ENCODE peak calls at places on chromosomes 5 and 9, in nine cellular contexts. One of them, this sample, is unnamed.

GRCh38 chr9:21465859-21466518 is 16.1 kb downstream of the IFNE start:
- DNase-seq in mammary epithelial cell: peak; percentile 36
- DNase-seq in neural crest cell: peak; percentile 11
- DNase-seq in heart left ventricle: no peak
- DNase-seq in activated CD8-positive, alpha-beta T cell treated with anti-CD3 and anti-CD28 coated beads for 36 hours: no peak
- DNase-seq in kidney: no peak
- DNase-seq in HCT116: peak; percentile 61
- DNase-seq in sigmoid colon: no peak
- DNase-seq in kidney epithelial cell: no peak
- DNase-seq in this sample: no peak

GRCh38 chr5:54646285-54647101 is 128.9 kb downstream of the SNX18 start:
- DNase-seq in mammary epithelial cell: peak; percentile 59
- DNase-seq in neural crest cell: no peak
- DNase-seq in heart left ventricle: peak; percentile 78
- DNase-seq in activated CD8-positive, alpha-beta T cell treated with anti-CD3 and anti-CD28 coated beads for 36 hours: peak; percentile 91
- DNase-seq in kidney: peak; percentile 93
- DNase-seq in HCT116: no peak
- DNase-seq in sigmoid colon: peak; percentile 92
- DNase-seq in kidney epithelial cell: peak; percentile 29
- DNase-seq in this sample: no peak

GRCh38 chr5:176608937-176609723 is 826 bp downstream of the GPRIN1 start:
- DNase-seq in mammary epithelial cell: no peak
- DNase-seq in neural crest cell: peak; percentile 45
- DNase-seq in heart left ventricle: no peak
- DNase-seq in activated CD8-positive, alpha-beta T cell treated with anti-CD3 and anti-CD28 coated beads for 36 hours: no peak
- DNase-seq in kidney: peak; percentile 52
- DNase-seq in HCT116: no peak
- DNase-seq in sigmoid colon: no peak
- DNase-seq in kidney epithelial cell: no peak
- DNase-seq in this sample: no peak

GRCh38 chr9:131971482-131972074 is 108.1 kb downstream of the MED27 start:
- DNase-seq in mammary epithelial cell: no peak
- DNase-seq in neural crest cell: no peak
- DNase-seq in heart left ventricle: no peak
- DNase-seq in activated CD8-positive, alpha-beta T cell treated with anti-CD3 and anti-CD28 coated beads for 36 hours: no peak
- DNase-seq in kidney: no peak
- DNase-seq in HCT116: no peak
- DNase-seq in sigmoid colon: no peak
- DNase-seq in kidney epithelial cell: no peak
- DNase-seq in this sample: no peak

GRCh38 chr9:108724669-108725068 is 131.1 kb downstream of the ACTL7B start:
- DNase-seq in mammary epithelial cell: no peak
- DNase-seq in neural crest cell: no peak
- DNase-seq in heart left ventricle: no peak
- DNase-seq in activated CD8-positive, alpha-beta T cell treated with anti-CD3 and anti-CD28 coated beads for 36 hours: no peak
- DNase-seq in kidney: no peak
- DNase-seq in HCT116: no peak
- DNase-seq in sigmoid colon: no peak
- DNase-seq in kidney epithelial cell: no peak
- DNase-seq in this sample: no peak

GRCh38 chr5:142184939-142185526 is 76.5 kb downstream of the NDFIP1 start:
- DNase-seq in mammary epithelial cell: no peak
- DNase-seq in neural crest cell: no peak
- DNase-seq in heart left ventricle: no peak
- DNase-seq in activated CD8-positive, alpha-beta T cell treated with anti-CD3 and anti-CD28 coated beads for 36 hours: no peak
- DNase-seq in kidney: no peak
- DNase-seq in HCT116: no peak
- DNase-seq in sigmoid colon: no peak
- DNase-seq in kidney epithelial cell: no peak
- DNase-seq in this sample: no peak

GRCh38 chr9:113929634-113930092 is 53.6 kb downstream of the ZNF618 start:
- DNase-seq in mammary epithelial cell: peak; percentile 44
- DNase-seq in neural crest cell: no peak
- DNase-seq in heart left ventricle: no peak
- DNase-seq in activated CD8-positive, alpha-beta T cell treated with anti-CD3 and anti-CD28 coated beads for 36 hours: no peak
- DNase-seq in kidney: no peak
- DNase-seq in HCT116: no peak
- DNase-seq in sigmoid colon: no peak
- DNase-seq in kidney epithelial cell: no peak
- DNase-seq in this sample: no peak

GRCh38 chr9:112179816-112180215 is 4.7 kb upstream of the SUSD1 start:
- DNase-seq in mammary epithelial cell: no peak
- DNase-seq in neural crest cell: no peak
- DNase-seq in heart left ventricle: no peak
- DNase-seq in activated CD8-positive, alpha-beta T cell treated with anti-CD3 and anti-CD28 coated beads for 36 hours: no peak
- DNase-seq in kidney: no peak
- DNase-seq in HCT116: no peak
- DNase-seq in sigmoid colon: no peak
- DNase-seq in kidney epithelial cell: no peak
- DNase-seq in this sample: no peak

GRCh38 chr9:137228515-137228967 is 1.2 kb downstream of the RNF224 start:
- DNase-seq in mammary epithelial cell: no peak
- DNase-seq in neural crest cell: no peak
- DNase-seq in heart left ventricle: no peak
- DNase-seq in activated CD8-positive, alpha-beta T cell treated with anti-CD3 and anti-CD28 coated beads for 36 hours: no peak
- DNase-seq in kidney: no peak
- DNase-seq in HCT116: no peak
- DNase-seq in sigmoid colon: no peak
- DNase-seq in kidney epithelial cell: no peak
- DNase-seq in this sample: no peak

GRCh38 chr9:70133253-70134208 is 89.9 kb downstream of the MAMDC2 start:
- DNase-seq in mammary epithelial cell: no peak
- DNase-seq in neural crest cell: no peak
- DNase-seq in heart left ventricle: no peak
- DNase-seq in activated CD8-positive, alpha-beta T cell treated with anti-CD3 and anti-CD28 coated beads for 36 hours: no peak
- DNase-seq in kidney: no peak
- DNase-seq in HCT116: no peak
- DNase-seq in sigmoid colon: no peak
- DNase-seq in kidney epithelial cell: no peak
- DNase-seq in this sample: no peak

GRCh38 chr5:93599427-93600146 is 16.6 kb downstream of the NR2F1 start:
- DNase-seq in mammary epithelial cell: no peak
- DNase-seq in neural crest cell: peak; percentile 46
- DNase-seq in heart left ventricle: no peak
- DNase-seq in activated CD8-positive, alpha-beta T cell treated with anti-CD3 and anti-CD28 coated beads for 36 hours: no peak
- DNase-seq in kidney: no peak
- DNase-seq in HCT116: no peak
- DNase-seq in sigmoid colon: no peak
- DNase-seq in kidney epithelial cell: no peak
- DNase-seq in this sample: peak; percentile 76
- TF ChIP-seq CTCF in mammary epithelial cell: no peak
- TF ChIP-seq CTCF in neural crest cell: no peak
- TF ChIP-seq CTCF in heart left ventricle: no peak
- TF ChIP-seq CTCF in activated CD8-positive, alpha-beta T cell treated with anti-CD3 and anti-CD28 coated beads for 36 hours: no peak
- TF ChIP-seq CTCF in kidney: no peak
- TF ChIP-seq CTCF in HCT116: no peak
- TF ChIP-seq CTCF in sigmoid colon: no peak
- TF ChIP-seq CTCF in kidney epithelial cell: no peak
- TF ChIP-seq CTCF in this sample: no peak

DNA sequence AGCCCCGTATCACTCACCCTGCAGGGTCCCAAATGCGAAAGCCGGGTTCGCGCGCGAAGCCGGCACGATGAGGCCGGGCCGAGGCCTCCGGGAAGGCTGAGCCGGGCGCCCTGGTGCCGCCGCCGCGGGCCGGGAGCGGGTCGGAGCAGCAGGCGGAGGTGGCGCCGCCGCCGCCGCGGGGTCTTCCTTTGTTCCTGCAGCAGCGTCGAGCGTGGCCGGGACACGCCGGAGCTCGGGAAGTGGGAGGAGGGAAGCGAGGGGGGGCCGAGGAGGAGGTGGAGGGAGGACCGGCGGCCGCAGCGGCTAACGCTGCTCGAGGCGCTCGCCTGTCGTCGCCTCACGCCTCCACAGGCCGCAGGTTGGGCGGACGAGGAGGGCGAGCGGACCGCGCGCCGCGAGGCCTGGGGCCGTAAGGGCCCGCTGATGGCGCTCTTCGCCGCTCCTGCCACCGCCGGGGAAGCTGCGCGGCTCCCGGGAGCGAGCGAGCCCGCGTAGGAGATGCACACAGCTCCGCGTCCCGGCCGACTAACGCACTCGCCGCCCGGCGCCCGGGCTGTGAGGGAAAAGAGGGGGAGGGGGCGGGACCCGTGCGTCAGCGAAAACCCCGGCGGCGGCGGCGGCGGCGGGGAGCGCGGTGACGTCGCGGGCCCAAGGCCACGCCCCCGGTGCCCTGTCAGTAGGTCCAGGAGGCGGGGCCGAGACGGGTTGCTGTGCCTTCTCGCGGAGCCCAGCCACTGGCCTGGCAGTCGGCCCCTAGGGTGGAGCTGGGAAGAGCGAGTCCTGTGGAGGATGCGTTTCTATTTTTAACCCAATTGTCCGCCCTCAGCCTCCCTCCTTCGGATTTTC is at the start of gene ZFAND5:
- DNase-seq in mammary epithelial cell: peak; percentile 96
- DNase-seq in neural crest cell: peak; percentile 91
- DNase-seq in heart left ventricle: peak; percentile 99
- DNase-seq in activated CD8-positive, alpha-beta T cell treated with anti-CD3 and anti-CD28 coated beads for 36 hours: peak; percentile 97
- DNase-seq in kidney: peak; percentile 100
- DNase-seq in HCT116: peak; percentile 90
- DNase-seq in sigmoid colon: peak; percentile 100
- DNase-seq in kidney epithelial cell: peak; percentile 88
- DNase-seq in this sample: peak; percentile 100
- TF ChIP-seq CTCF in mammary epithelial cell: no peak
- TF ChIP-seq CTCF in neural crest cell: no peak
- TF ChIP-seq CTCF in heart left ventricle: no peak
- TF ChIP-seq CTCF in activated CD8-positive, alpha-beta T cell treated with anti-CD3 and anti-CD28 coated beads for 36 hours: no peak
- TF ChIP-seq CTCF in kidney: peak; percentile 18
- TF ChIP-seq CTCF in HCT116: no peak
- TF ChIP-seq CTCF in sigmoid colon: no peak
- TF ChIP-seq CTCF in kidney epithelial cell: no peak
- TF ChIP-seq CTCF in this sample: peak; percentile 42

GRCh38 chr5:140243855-140244254 is 59.0 kb downstream of the PFDN1 start:
- DNase-seq in mammary epithelial cell: no peak
- DNase-seq in neural crest cell: no peak
- DNase-seq in heart left ventricle: no peak
- DNase-seq in activated CD8-positive, alpha-beta T cell treated with anti-CD3 and anti-CD28 coated beads for 36 hours: no peak
- DNase-seq in kidney: no peak
- DNase-seq in HCT116: no peak
- DNase-seq in sigmoid colon: peak; percentile 70
- DNase-seq in kidney epithelial cell: no peak
- DNase-seq in this sample: no peak

GRCh38 chr5:140245926-140246325 is 57.0 kb downstream of the PFDN1 start:
- DNase-seq in mammary epithelial cell: no peak
- DNase-seq in neural crest cell: no peak
- DNase-seq in heart left ventricle: no peak
- DNase-seq in activated CD8-positive, alpha-beta T cell treated with anti-CD3 and anti-CD28 coated beads for 36 hours: no peak
- DNase-seq in kidney: no peak
- DNase-seq in HCT116: no peak
- DNase-seq in sigmoid colon: no peak
- DNase-seq in kidney epithelial cell: no peak
- DNase-seq in this sample: no peak

GRCh38 chr5:140245354-140245753 is 57.5 kb downstream of the PFDN1 start:
- DNase-seq in mammary epithelial cell: no peak
- DNase-seq in neural crest cell: no peak
- DNase-seq in heart left ventricle: no peak
- DNase-seq in activated CD8-positive, alpha-beta T cell treated with anti-CD3 and anti-CD28 coated beads for 36 hours: no peak
- DNase-seq in kidney: no peak
- DNase-seq in HCT116: no peak
- DNase-seq in sigmoid colon: peak; percentile 73
- DNase-seq in kidney epithelial cell: no peak
- DNase-seq in this sample: no peak

GRCh38 chr5:140244525-140245025 is 58.3 kb downstream of the PFDN1 start:
- DNase-seq in mammary epithelial cell: peak; percentile 73
- DNase-seq in neural crest cell: peak; percentile 90
- DNase-seq in heart left ventricle: peak; percentile 91
- DNase-seq in activated CD8-positive, alpha-beta T cell treated with anti-CD3 and anti-CD28 coated beads for 36 hours: peak; percentile 91
- DNase-seq in kidney: peak; percentile 96
- DNase-seq in HCT116: no peak
- DNase-seq in sigmoid colon: peak; percentile 96
- DNase-seq in kidney epithelial cell: peak; percentile 70
- DNase-seq in this sample: peak; percentile 96

DNA sequence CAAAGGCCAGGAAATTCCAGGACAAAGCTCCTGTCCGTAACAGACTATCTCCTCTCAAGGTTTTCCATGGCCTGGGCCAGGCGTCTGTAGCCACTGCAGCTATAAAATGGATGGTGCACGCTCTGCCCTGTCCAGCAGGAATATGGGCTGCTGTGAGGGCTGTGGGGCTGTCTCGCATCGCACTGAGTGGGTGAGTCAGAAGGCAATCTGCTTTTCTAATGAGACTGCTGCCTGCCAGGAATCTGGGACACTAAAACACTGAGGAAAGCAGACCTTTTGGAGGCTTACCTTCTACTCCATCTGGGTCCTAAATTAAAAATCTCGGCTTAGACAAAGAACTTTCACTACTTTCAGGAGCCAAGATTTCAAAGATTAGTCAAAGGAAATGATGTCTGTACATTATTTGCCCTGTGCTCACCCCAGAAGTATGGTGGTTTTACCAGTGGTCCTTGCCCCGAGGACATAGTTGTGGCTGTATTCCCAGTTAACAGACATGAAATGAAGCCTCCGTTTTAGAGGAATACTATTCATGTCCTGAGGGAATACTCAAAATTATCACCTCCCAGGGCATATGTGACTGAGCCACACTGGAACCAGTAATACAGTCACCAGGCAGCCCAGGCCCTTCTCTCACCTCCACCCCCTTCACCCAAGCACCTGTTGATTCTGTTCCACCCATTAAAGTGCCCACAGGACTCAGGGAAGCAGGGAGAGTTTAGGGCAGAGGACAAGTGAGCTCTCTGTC is 56.4 kb downstream of the PFDN1 start:
- DNase-seq in mammary epithelial cell: peak; percentile 36
- DNase-seq in neural crest cell: no peak
- DNase-seq in heart left ventricle: peak; percentile 62
- DNase-seq in activated CD8-positive, alpha-beta T cell treated with anti-CD3 and anti-CD28 coated beads for 36 hours: no peak
- DNase-seq in kidney: peak; percentile 81
- DNase-seq in HCT116: no peak
- DNase-seq in sigmoid colon: peak; percentile 89
- DNase-seq in kidney epithelial cell: no peak
- DNase-seq in this sample: no peak
- TF ChIP-seq CTCF in mammary epithelial cell: no peak
- TF ChIP-seq CTCF in neural crest cell: no peak
- TF ChIP-seq CTCF in heart left ventricle: no peak
- TF ChIP-seq CTCF in activated CD8-positive, alpha-beta T cell treated with anti-CD3 and anti-CD28 coated beads for 36 hours: no peak
- TF ChIP-seq CTCF in kidney: no peak
- TF ChIP-seq CTCF in HCT116: no peak
- TF ChIP-seq CTCF in sigmoid colon: no peak
- TF ChIP-seq CTCF in kidney epithelial cell: no peak
- TF ChIP-seq CTCF in this sample: no peak

DNA sequence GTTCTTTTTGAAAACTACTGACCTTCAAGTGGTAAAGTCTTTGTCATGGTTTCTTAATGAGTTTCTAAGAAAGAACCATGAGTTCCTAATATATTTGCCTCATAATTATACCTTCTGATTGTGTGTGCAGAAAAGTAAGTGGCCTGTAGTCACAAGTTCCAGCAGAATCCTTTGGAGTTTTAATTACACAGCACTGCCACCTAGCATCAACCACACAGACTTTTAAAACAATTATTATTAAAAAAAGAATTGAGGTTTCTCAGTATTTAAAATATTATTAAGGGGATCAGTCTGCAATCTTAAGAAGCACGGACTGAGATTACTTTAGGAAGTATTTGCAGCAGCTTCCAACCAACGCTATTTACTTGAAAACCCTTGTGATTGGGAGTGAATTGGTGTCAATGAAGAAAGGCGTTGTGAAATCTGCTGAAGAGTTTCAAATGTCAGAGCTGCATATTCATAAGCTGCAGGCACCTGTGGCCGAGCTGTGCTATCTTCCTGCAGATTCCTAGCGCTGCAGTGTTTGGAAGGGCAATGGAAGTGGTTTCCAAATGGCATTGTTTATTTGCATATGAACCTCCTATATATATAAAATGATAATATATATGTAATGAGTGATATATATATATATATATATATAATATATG is 1074.2 kb upstream of the WWC1 start:
- DNase-seq in mammary epithelial cell: no peak
- DNase-seq in neural crest cell: no peak
- DNase-seq in heart left ventricle: no peak
- DNase-seq in activated CD8-positive, alpha-beta T cell treated with anti-CD3 and anti-CD28 coated beads for 36 hours: no peak
- DNase-seq in kidney: no peak
- DNase-seq in HCT116: no peak
- DNase-seq in sigmoid colon: no peak
- DNase-seq in kidney epithelial cell: no peak
- DNase-seq in this sample: no peak
- TF ChIP-seq CTCF in mammary epithelial cell: no peak
- TF ChIP-seq CTCF in neural crest cell: peak; percentile 18
- TF ChIP-seq CTCF in heart left ventricle: peak; percentile 21
- TF ChIP-seq CTCF in activated CD8-positive, alpha-beta T cell treated with anti-CD3 and anti-CD28 coated beads for 36 hours: no peak
- TF ChIP-seq CTCF in kidney: peak; percentile 5
- TF ChIP-seq CTCF in HCT116: no peak
- TF ChIP-seq CTCF in sigmoid colon: no peak
- TF ChIP-seq CTCF in kidney epithelial cell: no peak
- TF ChIP-seq CTCF in this sample: peak; percentile 75